ENCODE peak calls at places on chromosomes 1 and 21, in eight cellular contexts. A is mesenteric fat pad, X is GM20000, K is GF-D8, F is right atrium auricular region, U is HS-5, I is memory B cell, H is nephron progenitor cell. P is an unnamed sample.

GRCh38 chr1:202230061-202230938 is 36.7 kb downstream of the LGR6 start:
- DNase-seq in A (no peak), X (no peak), K (no peak), F (no peak), U (no peak), I (no peak), H (no peak), P (no peak)

GRCh38 chr1:5965586-5966131 is 26.6 kb downstream of the NPHP4 start:
- DNase-seq in A (peak; percentile 49), X (no peak), K (no peak), F (no peak), U (no peak), I (no peak), H (no peak), P (no peak)

GRCh38 chr1:26724938-26725337 is 29.1 kb downstream of the ARID1A start:
- DNase-seq in A (no peak), X (no peak), K (no peak), F (no peak), U (no peak), I (no peak), H (no peak), P (no peak)

GRCh38 chr1:118185083-118185899 is at the start of gene SPAG17:
- DNase-seq in A (no peak), X (peak; percentile 27), K (no peak), F (peak; percentile 64), U (no peak), I (no peak), H (peak; percentile 94), P (no peak)

GRCh38 chr1:190413142-190413541 is 64.5 kb downstream of the BRINP3 start:
- DNase-seq in A (no peak), X (no peak), K (no peak), F (no peak), U (no peak), I (no peak), H (no peak), P (no peak)

GRCh38 chr1:31712041-31712440 is 8.2 kb upstream of the COL16A1 start:
- DNase-seq in A (no peak), X (no peak), K (no peak), F (no peak), U (no peak), I (no peak), H (no peak), P (no peak)

GRCh38 chr1:35556494-35557117 is 597 bp downstream of the KIAA0319L start:
- DNase-seq in A (no peak), X (no peak), K (no peak), F (no peak), U (no peak), I (no peak), H (no peak), P (no peak)

GRCh38 chr1:16938351-16939321 is 16.9 kb downstream of the CROCC start:
- DNase-seq in A (no peak), X (no peak), K (no peak), F (no peak), U (no peak), I (no peak), H (peak; percentile 51), P (no peak)

GRCh38 chr1:201164645-201165044 is 10.4 kb upstream of the TMEM9 start:
- DNase-seq in A (no peak), X (no peak), K (no peak), F (no peak), U (no peak), I (no peak), H (no peak), P (no peak)

GRCh38 chr1:199691540-199691939 is 336.0 kb upstream of the NR5A2 start:
- DNase-seq in A (no peak), X (no peak), K (no peak), F (no peak), U (peak; percentile 57), I (no peak), H (no peak), P (peak; percentile 8)

GRCh38 chr21:41441546-41441945 is 15.5 kb downstream of the MX1 start:
- DNase-seq in A (no peak), X (no peak), K (no peak), F (no peak), U (no peak), I (no peak), H (no peak), P (no peak)

GRCh38 chr1:69940816-69941215 is 264.6 kb downstream of the LRRC40 start:
- DNase-seq in A (no peak), X (no peak), K (no peak), F (no peak), U (no peak), I (no peak), H (no peak), P (no peak)

GRCh38 chr1:34683616-34684015 is 71.2 kb upstream of the GJB5 start:
- DNase-seq in A (no peak), X (no peak), K (no peak), F (peak; percentile 1), U (no peak), I (no peak), H (no peak), P (no peak)

GRCh38 chr1:191508239-191508638 is 650.0 kb upstream of the RGS18 start:
- DNase-seq in A (no peak), X (no peak), K (no peak), F (no peak), U (no peak), I (no peak), H (no peak), P (no peak)

GRCh38 chr1:209511169-209511568 is 72.3 kb upstream of the CAMK1G start:
- DNase-seq in A (no peak), X (no peak), K (no peak), F (no peak), U (no peak), I (no peak), H (no peak), P (no peak)

GRCh38 chr1:226662704-226663326 is 76.3 kb downstream of the ITPKB start:
- DNase-seq in A (no peak), X (peak; percentile 85), K (peak; percentile 38), F (peak; percentile 95), U (peak; percentile 98), I (peak; percentile 73), H (no peak), P (peak; percentile 79)

GRCh38 chr1:232620356-232620841 is 9.5 kb downstream of the SIPA1L2 start:
- DNase-seq in A (no peak), X (no peak), K (no peak), F (peak; percentile 80), U (no peak), I (no peak), H (no peak), P (peak; percentile 74)

P was measured in HL-60.